ENCODE peak calls at places on chromosomes 1 and 21, in seven cellular contexts. V is tibial artery; Q is lung microvascular endothelial cell; Z is EH; K is myocyte; I is stimulated activated CD4-positive, alpha-beta T cell treated with anti-CD3 and anti-CD28 coated beads, Interleukin-1b, Interleukin-23, amount 100 ng/mL, for 24 hours; F is stimulated activated CD8-positive, alpha-beta memory T cell treated with anti-CD3 and anti-CD28 coated beads, Interleukin-7, amount 100 ng/mL, for 48 hours. X is an unnamed sample.

GRCh38 chr1:245692318-245692717 is 537.5 kb downstream of the KIF26B start:
- DNase-seq in V (no peak), Q (no peak), Z (no peak), K (no peak), I (no peak), F (no peak), X (no peak)

GRCh38 chr1:23341829-23342697 is 2.0 kb downstream of the HNRNPR start:
- DNase-seq in V (no peak), Q (no peak), Z (no peak), K (no peak), I (no peak), F (no peak), X (no peak)

GRCh38 chr1:44040856-44041255 is 9.6 kb upstream of the SLC6A9 start:
- DNase-seq in V (no peak), Q (no peak), Z (peak), K (no peak), I (no peak), F (no peak), X (no peak)

GRCh38 chr1:24914226-24915069 is 15.6 kb downstream of the RUNX3 start:
- DNase-seq in V (no peak), Q (peak), Z (peak), K (peak), I (no peak), F (no peak), X (no peak)

GRCh38 chr1:226798427-226799411 is 59.6 kb upstream of the ITPKB start:
- DNase-seq in V (no peak), Q (peak), Z (no peak), K (no peak), I (peak), F (peak), X (peak)

GRCh38 chr1:34780528-34780927 is 486 bp upstream of the GJB3 start:
- DNase-seq in V (peak), Q (no peak), Z (no peak), K (no peak), I (no peak), F (no peak), X (no peak)

GRCh38 chr1:167064622-167065021 is 25.6 kb downstream of the GPA33 start:
- DNase-seq in V (no peak), Q (no peak), Z (no peak), K (no peak), I (no peak), F (no peak), X (no peak)

GRCh38 chr1:36187800-36188593 is 32.0 kb downstream of the MAP7D1 start:
- DNase-seq in V (peak), Q (peak), Z (peak), K (peak), I (peak), F (peak), X (peak)

GRCh38 chr1:184393924-184394323 is 7.1 kb downstream of the C1orf21 start:
- DNase-seq in V (no peak), Q (no peak), Z (peak), K (no peak), I (no peak), F (no peak), X (no peak)

GRCh38 chr1:201877877-201878339 is 10.8 kb upstream of the SHISA4 start:
- DNase-seq in V (peak), Q (peak), Z (peak), K (peak), I (no peak), F (no peak), X (no peak)

GRCh38 chr1:180632326-180633088 is 685 bp downstream of the XPR1 start:
- DNase-seq in V (no peak), Q (peak), Z (no peak), K (no peak), I (peak), F (peak), X (peak)

GRCh38 chr1:240232548-240232947 is 140.9 kb downstream of the FMN2 start:
- DNase-seq in V (no peak), Q (no peak), Z (peak), K (no peak), I (no peak), F (no peak), X (no peak)

GRCh38 chr1:192749349-192749748 is 59.5 kb upstream of the RGS2 start:
- DNase-seq in V (no peak), Q (peak), Z (no peak), K (no peak), I (no peak), F (no peak), X (no peak)

GRCh38 chr1:25232866-25233784 is 823 bp upstream of the SYF2 start:
- DNase-seq in V (peak), Q (peak), Z (peak), K (peak), I (peak), F (peak), X (peak)

GRCh38 chr1:12157366-12158231 is 9.2 kb upstream of the TNFRSF1B start:
- DNase-seq in V (no peak), Q (no peak), Z (no peak), K (no peak), I (no peak), F (no peak), X (no peak)

GRCh38 chr1:85460555-85461088 is 4.3 kb downstream of the DDAH1 start:
- DNase-seq in V (no peak), Q (no peak), Z (no peak), K (no peak), I (no peak), F (no peak), X (no peak)

GRCh38 chr1:42427240-42427639 is 28.6 kb downstream of the ZMYND12 start:
- DNase-seq in V (no peak), Q (peak), Z (no peak), K (no peak), I (no peak), F (no peak), X (no peak)

GRCh38 chr21:25584833-25585232 is 22.4 kb downstream of the MRPL39 start:
- DNase-seq in V (no peak), Q (no peak), Z (no peak), K (no peak), I (no peak), F (no peak), X (no peak)

GRCh38 chr1:20124451-20125057 is 5.2 kb upstream of the PLA2G2D start:
- DNase-seq in V (no peak), Q (peak), Z (peak), K (peak), I (no peak), F (no peak), X (no peak)

GRCh38 chr1:92791487-92792058 is 6.7 kb upstream of the EVI5 start:
- DNase-seq in V (no peak), Q (no peak), Z (peak), K (no peak), I (no peak), F (no peak), X (no peak)

GRCh38 chr21:34875830-34876229 is 173.3 kb downstream of the RUNX1 start:
- DNase-seq in V (no peak), Q (no peak), Z (peak), K (no peak), I (no peak), F (no peak), X (no peak)

GRCh38 chr21:36730291-36731281 is 31.7 kb downstream of the SIM2 start:
- DNase-seq in V (peak), Q (no peak), Z (no peak), K (no peak), I (no peak), F (no peak), X (no peak)

GRCh38 chr1:152933196-152933595 is 13.8 kb upstream of the SPRR5 start:
- DNase-seq in V (no peak), Q (no peak), Z (no peak), K (no peak), I (no peak), F (no peak), X (no peak)

GRCh38 chr21:33199516-33200217 is 30.1 kb upstream of the IFNAR2 start:
- DNase-seq in V (peak), Q (peak), Z (peak), K (peak), I (peak), F (no peak), X (peak)

GRCh38 chr1:44158871-44159270 is 17.4 kb upstream of the KLF18 start:
- DNase-seq in V (no peak), Q (no peak), Z (no peak), K (no peak), I (no peak), F (no peak), X (no peak)

GRCh38 chr21:39048064-39048463 is 135.2 kb downstream of the PSMG1 start:
- DNase-seq in V (no peak), Q (peak), Z (peak), K (no peak), I (no peak), F (no peak), X (no peak)

GRCh38 chr1:113451710-113452109 is 61.4 kb downstream of the MAGI3 start:
- DNase-seq in V (no peak), Q (no peak), Z (no peak), K (no peak), I (no peak), F (no peak), X (no peak)

GRCh38 chr1:183908095-183908494 is 103.2 kb downstream of the RGL1 start:
- DNase-seq in V (no peak), Q (no peak), Z (no peak), K (no peak), I (no peak), F (no peak), X (no peak)

GRCh38 chr1:2516946-2517345 is 9.4 kb downstream of the PANK4 start:
- DNase-seq in V (no peak), Q (no peak), Z (no peak), K (no peak), I (no peak), F (no peak), X (no peak)

GRCh38 chr1:32759997-32760623 is 57.0 kb downstream of the YARS1 start:
- DNase-seq in V (no peak), Q (no peak), Z (no peak), K (peak), I (no peak), F (no peak), X (no peak)

GRCh38 chr1:79006564-79006963 is at the start of gene ADGRL4:
- DNase-seq in V (peak), Q (peak), Z (peak), K (no peak), I (no peak), F (no peak), X (no peak)

GRCh38 chr1:214469290-214469689 is 82.1 kb downstream of the PTPN14 start:
- DNase-seq in V (no peak), Q (no peak), Z (no peak), K (no peak), I (no peak), F (no peak), X (no peak)

GRCh38 chr1:116986531-116987255 is 14.9 kb upstream of the CD101 start:
- DNase-seq in V (no peak), Q (no peak), Z (no peak), K (no peak), I (peak), F (no peak), X (peak)

GRCh38 chr1:209790286-209791193 is 6.2 kb upstream of the C1orf74 start:
- DNase-seq in V (no peak), Q (no peak), Z (peak), K (no peak), I (no peak), F (no peak), X (no peak)

GRCh38 chr1:2475571-2475970 is 518 bp upstream of the PLCH2 start:
- DNase-seq in V (no peak), Q (no peak), Z (no peak), K (no peak), I (no peak), F (no peak), X (no peak)

GRCh38 chr1:199073166-199073565 is 434.3 kb downstream of the PTPRC start:
- DNase-seq in V (no peak), Q (no peak), Z (no peak), K (no peak), I (no peak), F (no peak), X (no peak)

GRCh38 chr1:159798893-159799292 is 3.3 kb upstream of the FCRL6 start:
- DNase-seq in V (peak), Q (peak), Z (peak), K (peak), I (peak), F (no peak), X (no peak)

GRCh38 chr1:149849947-149850360 is 49.4 kb upstream of the BOLA1 start:
- DNase-seq in V (no peak), Q (peak), Z (peak), K (no peak), I (no peak), F (no peak), X (peak)

GRCh38 chr1:151373196-151373595 is 691 bp upstream of the SELENBP1 start:
- DNase-seq in V (no peak), Q (no peak), Z (no peak), K (no peak), I (no peak), F (no peak), X (no peak)

GRCh38 chr1:53615101-53615500 is 123.9 kb downstream of the GLIS1 start:
- DNase-seq in V (peak), Q (no peak), Z (no peak), K (peak), I (no peak), F (no peak), X (no peak)